ENCODE peak calls at places on chromosomes 4 and X, in seven cellular contexts. Z, P, X, W, F, R and I are unnamed samples.

GRCh38 chr4:87566276-87566675 is 37.1 kb upstream of the SPARCL1 start:
- DNase-seq in W (no peak), P (no peak), X (no peak), F (no peak), Z (no peak), R (no peak), I (no peak)

GRCh38 chr4:42148453-42148852 is 4.0 kb downstream of the BEND4 start:
- DNase-seq in R (no peak), Z (no peak), X (no peak), F (no peak), W (no peak), P (no peak), I (no peak)

GRCh38 chrX:50988649-50989048 is 78.1 kb downstream of the BMP15 start:
- DNase-seq in P (no peak), F (no peak), R (no peak), X (no peak), Z (peak; percentile 22), W (no peak), I (no peak)

GRCh38 chrX:56764153-56764974 is 35.3 kb downstream of the NBDY start:
- DNase-seq in X (peak; percentile 52), F (peak; percentile 80), W (peak; percentile 60), R (no peak), Z (peak; percentile 61), P (peak; percentile 80), I (peak; percentile 86)

GRCh38 chr4:129968366-129968765 is 872.4 kb downstream of the C4orf33 start:
- DNase-seq in R (no peak), F (no peak), Z (no peak), P (no peak), W (no peak), X (no peak), I (no peak)

GRCh38 chrX:21975242-21975641 is 34.7 kb downstream of the SMS start:
- DNase-seq in P (no peak), F (no peak), W (no peak), R (no peak), Z (no peak), X (no peak), I (no peak)

GRCh38 chrX:46712733-46713132 is 46.2 kb downstream of the SLC9A7 start:
- DNase-seq in Z (no peak), R (no peak), X (no peak), W (no peak), F (no peak), P (no peak), I (no peak)

GRCh38 chrX:4485917-4486316 is 772.5 kb upstream of the PRKX start:
- DNase-seq in F (no peak), X (no peak), Z (no peak), P (no peak), R (no peak), W (no peak), I (no peak)

GRCh38 chrX:48829016-48829735 is 2.9 kb downstream of the ERAS start:
- DNase-seq in W (no peak), P (no peak), X (no peak), R (no peak), F (no peak), Z (no peak), I (no peak)

GRCh38 chr4:151098191-151098590 is 1.2 kb upstream of the RPS3A start:
- DNase-seq in W (no peak), F (peak; percentile 33), P (no peak), Z (no peak), R (no peak), X (no peak), I (peak; percentile 22)

GRCh38 chr4:188864741-188865140 is 725.5 kb downstream of the TRIML1 start:
- DNase-seq in R (no peak), F (no peak), W (no peak), X (no peak), P (no peak), Z (no peak), I (no peak)

GRCh38 chr4:62263454-62263853 is 1063.3 kb downstream of the ADGRL3 start:
- DNase-seq in W (no peak), R (no peak), F (no peak), P (no peak), X (no peak), Z (no peak), I (no peak)

GRCh38 chrX:41599507-41599906 is 89.3 kb upstream of the GPR34 start:
- DNase-seq in F (no peak), P (no peak), R (no peak), W (no peak), X (no peak), Z (no peak), I (no peak)